ENCODE peak calls at places on chromosomes 3 and 15, in seven cellular contexts. One of them, this sample, is unnamed.

GRCh38 chr3:101036213-101036618 is 43.0 kb upstream of the ABI3BP start:
- DNase-seq in GM12891: no peak
- DNase-seq in activated CD4-positive, alpha-beta T cell treated with anti-CD3 and anti-CD28 coated beads, Interleukin-2, amount 10 ng/mL, durations not matched to agents 7 days and 5 days: no peak
- DNase-seq in Panc1: no peak
- DNase-seq in HFFc6: peak
- DNase-seq in endothelial cell: no peak
- DNase-seq in upper lobe of right lung: no peak
- DNase-seq in this sample: peak

GRCh38 chr3:169528289-169528688 is 135.2 kb downstream of the MECOM start:
- DNase-seq in GM12891: no peak
- DNase-seq in activated CD4-positive, alpha-beta T cell treated with anti-CD3 and anti-CD28 coated beads, Interleukin-2, amount 10 ng/mL, durations not matched to agents 7 days and 5 days: no peak
- DNase-seq in Panc1: no peak
- DNase-seq in HFFc6: no peak
- DNase-seq in endothelial cell: no peak
- DNase-seq in upper lobe of right lung: no peak
- DNase-seq in this sample: no peak

GRCh38 chr3:44795197-44795596 is 33.6 kb downstream of the KIF15 start:
- DNase-seq in GM12891: no peak
- DNase-seq in activated CD4-positive, alpha-beta T cell treated with anti-CD3 and anti-CD28 coated beads, Interleukin-2, amount 10 ng/mL, durations not matched to agents 7 days and 5 days: no peak
- DNase-seq in Panc1: no peak
- DNase-seq in HFFc6: peak
- DNase-seq in endothelial cell: no peak
- DNase-seq in upper lobe of right lung: no peak
- DNase-seq in this sample: no peak

GRCh38 chr15:35209838-35210237 is 124.7 kb upstream of the NANOGP8 start:
- DNase-seq in GM12891: no peak
- DNase-seq in activated CD4-positive, alpha-beta T cell treated with anti-CD3 and anti-CD28 coated beads, Interleukin-2, amount 10 ng/mL, durations not matched to agents 7 days and 5 days: no peak
- DNase-seq in Panc1: no peak
- DNase-seq in HFFc6: no peak
- DNase-seq in endothelial cell: no peak
- DNase-seq in upper lobe of right lung: no peak
- DNase-seq in this sample: no peak

GRCh38 chr3:195768831-195769303 is 42.9 kb downstream of the MUC4 start:
- DNase-seq in GM12891: no peak
- DNase-seq in activated CD4-positive, alpha-beta T cell treated with anti-CD3 and anti-CD28 coated beads, Interleukin-2, amount 10 ng/mL, durations not matched to agents 7 days and 5 days: no peak
- DNase-seq in Panc1: no peak
- DNase-seq in HFFc6: no peak
- DNase-seq in endothelial cell: no peak
- DNase-seq in upper lobe of right lung: peak
- DNase-seq in this sample: no peak

GRCh38 chr15:77481670-77482069 is 61.0 kb downstream of the HMG20A start:
- DNase-seq in GM12891: no peak
- DNase-seq in activated CD4-positive, alpha-beta T cell treated with anti-CD3 and anti-CD28 coated beads, Interleukin-2, amount 10 ng/mL, durations not matched to agents 7 days and 5 days: no peak
- DNase-seq in Panc1: no peak
- DNase-seq in HFFc6: peak
- DNase-seq in endothelial cell: no peak
- DNase-seq in upper lobe of right lung: no peak
- DNase-seq in this sample: no peak

GRCh38 chr15:45228931-45229330 is 23.1 kb upstream of the SLC28A2 start:
- DNase-seq in GM12891: no peak
- DNase-seq in activated CD4-positive, alpha-beta T cell treated with anti-CD3 and anti-CD28 coated beads, Interleukin-2, amount 10 ng/mL, durations not matched to agents 7 days and 5 days: no peak
- DNase-seq in Panc1: no peak
- DNase-seq in HFFc6: no peak
- DNase-seq in endothelial cell: no peak
- DNase-seq in upper lobe of right lung: no peak
- DNase-seq in this sample: no peak

GRCh38 chr3:183824761-183825379 is 507 bp downstream of the MAP6D1 start:
- DNase-seq in GM12891: peak
- DNase-seq in activated CD4-positive, alpha-beta T cell treated with anti-CD3 and anti-CD28 coated beads, Interleukin-2, amount 10 ng/mL, durations not matched to agents 7 days and 5 days: no peak
- DNase-seq in Panc1: no peak
- DNase-seq in HFFc6: no peak
- DNase-seq in endothelial cell: no peak
- DNase-seq in upper lobe of right lung: no peak
- DNase-seq in this sample: peak